ENCODE peak calls at places on chromosomes 11 and 22, in nine cellular contexts. E, L, H, I, D, B, U, V and Q are unnamed samples. For H3K4me1, the result is how much of the 10 kb centered on the place peaks cover.

GRCh38 chr11:61343792-61344745 is 11.0 kb downstream of the TKFC start:
- DNase-seq in E (peak), L (no peak), B (no peak), V (no peak), H (no peak), U (no peak), D (no peak), I (no peak), Q (no peak)

GRCh38 chr11:130212431-130212961 is 52.9 kb downstream of the ST14 start:
- DNase-seq in H (no peak), I (peak), B (no peak), U (no peak), L (no peak), V (no peak), E (no peak), D (peak), Q (no peak)

GRCh38 chr11:76038608-76039007 is 167.7 kb downstream of the WNT11 start:
- DNase-seq in I (no peak), L (no peak), H (no peak), E (no peak), B (no peak), D (no peak), U (no peak), V (no peak), Q (no peak)

GRCh38 chr22:38098410-38099249 is 11.9 kb downstream of the BAIAP2L2 start:
- DNase-seq in U (no peak), L (peak), E (no peak), V (peak), H (no peak), D (peak), I (no peak), B (no peak), Q (peak)

GRCh38 chr22:48920776-48921241 is 906.9 kb downstream of the BRD1 start:
- DNase-seq in H (no peak), B (no peak), D (peak), I (no peak), L (no peak), E (no peak), U (no peak), V (no peak), Q (no peak)

GRCh38 chr22:46569055-46569847 is 31.8 kb upstream of the CELSR1 start:
- DNase-seq in B (no peak), E (no peak), U (peak), H (no peak), L (no peak), D (no peak), V (no peak), I (no peak), Q (no peak)

GRCh38 chr22:17120281-17120680 is 879 bp downstream of the TMEM121B start:
- DNase-seq in I (peak), E (peak), U (peak), V (peak), L (peak), H (no peak), B (peak), D (peak), Q (peak)

GRCh38 chr22:49815641-49816071 is 12.0 kb downstream of the BRD1 start:
- DNase-seq in H (no peak), V (peak), L (peak), D (no peak), U (no peak), I (no peak), E (no peak), B (no peak), Q (no peak)

GRCh38 chr11:75345455-75346224 is 5.8 kb downstream of the ARRB1 start:
- DNase-seq in D (no peak), V (no peak), L (no peak), B (no peak), U (no peak), E (no peak), H (no peak), I (no peak), Q (no peak)

GRCh38 chr22:50012201-50013181 is at the start of gene IL17REL:
- DNase-seq in B (no peak), H (no peak), D (peak), I (peak), E (peak), L (no peak), V (peak), U (no peak), Q (peak)

GRCh38 chr11:125036933-125037332 is 26.2 kb upstream of the SLC37A2 start:
- DNase-seq in D (no peak), I (no peak), B (no peak), E (peak), L (peak), U (no peak), H (no peak), V (peak), Q (peak)

GRCh38 chr11:34537636-34538035 is 24.0 kb upstream of the ELF5 start:
- DNase-seq in L (no peak), E (no peak), B (no peak), I (no peak), U (no peak), H (no peak), D (no peak), V (no peak), Q (no peak)

GRCh38 chr11:8328848-8329330 is 65.2 kb upstream of the LMO1 start:
- DNase-seq in D (peak), L (peak), I (peak), U (peak), V (peak), B (peak), E (peak), H (peak), Q (peak)

GRCh38 chr22:27264184-27264583 is 537.4 kb downstream of the MN1 start:
- DNase-seq in E (no peak), I (no peak), D (no peak), U (no peak), B (no peak), V (no peak), L (no peak), H (no peak), Q (no peak)

GRCh38 chr22:27269751-27270586 is 531.6 kb downstream of the MN1 start:
- DNase-seq in B (no peak), L (peak), U (no peak), V (no peak), I (no peak), D (no peak), E (no peak), H (no peak), Q (no peak)

GRCh38 chr22:27270818-27271510 is 530.6 kb downstream of the MN1 start:
- DNase-seq in E (no peak), B (no peak), U (peak), H (no peak), V (no peak), L (peak), I (no peak), D (no peak), Q (no peak)

GRCh38 chr22:27262371-27262770 is 539.2 kb downstream of the MN1 start:
- DNase-seq in L (peak), E (no peak), B (no peak), I (no peak), U (no peak), H (no peak), V (no peak), D (no peak), Q (no peak)

DNA sequence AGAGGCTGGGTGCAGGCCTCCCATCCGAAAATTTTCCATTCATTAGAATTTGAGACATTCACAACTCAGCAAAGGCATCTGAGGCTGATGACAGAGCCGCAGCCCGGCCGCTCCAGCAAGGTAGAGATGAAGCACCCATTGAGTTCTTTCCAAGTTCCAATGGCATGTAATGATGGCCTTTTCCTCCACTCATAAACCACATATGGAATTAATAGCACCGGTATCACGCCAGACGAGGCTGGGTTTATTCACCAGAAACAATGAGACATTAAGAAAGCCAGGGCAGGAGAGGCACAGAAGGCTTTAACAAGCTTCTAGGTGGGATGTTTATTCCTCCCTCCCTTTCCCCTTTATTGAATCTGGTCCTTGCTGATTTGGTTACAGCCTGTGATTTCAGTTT is 534.4 kb downstream of the MN1 start:
- DNase-seq in E (no peak), V (no peak), B (no peak), H (no peak), L (peak), D (no peak), U (no peak), I (peak), Q (peak)
- H3K4me1 ChIP-seq in E (under half), V (under half), B (under half), H (under half), L (under half), D (under half), U (under half), I (under half), Q (under half)

DNA sequence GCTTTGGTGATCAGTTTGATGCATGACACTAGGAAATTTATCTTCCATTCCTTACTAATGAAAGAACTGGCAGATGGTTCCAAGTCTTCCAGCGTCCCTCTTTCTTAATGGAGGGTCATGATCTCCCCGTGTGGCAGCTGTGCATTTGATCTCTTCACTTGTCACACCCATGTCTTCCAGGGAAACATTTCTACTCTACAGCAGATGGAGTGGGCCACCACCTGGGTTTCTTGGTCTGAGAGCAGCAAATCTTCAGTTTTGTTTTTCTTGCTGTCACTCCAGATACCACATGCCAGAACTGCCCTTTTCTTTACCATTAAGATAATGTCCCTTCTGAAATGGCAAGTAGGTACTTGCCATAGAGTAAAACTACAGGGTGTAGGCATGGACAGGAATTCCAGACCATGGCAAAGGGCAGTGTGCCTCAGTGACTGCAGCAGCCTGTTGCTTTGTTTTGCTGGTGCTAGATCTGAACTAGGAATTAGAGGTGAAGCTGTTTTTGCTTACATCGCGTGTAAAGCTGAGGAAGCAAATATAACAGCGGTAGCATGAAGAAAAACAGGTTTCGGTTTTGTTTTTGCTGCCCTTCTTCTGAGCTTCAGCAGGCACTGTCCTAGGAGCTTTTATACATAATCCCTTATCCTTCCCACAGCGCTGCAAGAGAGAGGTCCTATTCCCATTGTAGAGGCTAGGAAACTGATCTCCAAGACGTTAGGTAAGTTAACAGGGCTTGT is 20.7 kb upstream of the C11orf96 start:
- DNase-seq in D (no peak), V (no peak), B (no peak), E (no peak), I (no peak), U (no peak), L (no peak), H (no peak), Q (no peak)
- H3K9ac ChIP-seq in D (no peak), V (no peak), B (no peak), E (no peak), I (no peak), U (no peak), L (no peak), H (no peak), Q (no peak)

GRCh38 chr22:27100323-27100722 is 442.9 kb downstream of the MIAT start:
- DNase-seq in I (no peak), V (no peak), B (no peak), U (no peak), D (no peak), H (no peak), L (no peak), E (no peak), Q (no peak)
- H3K4me2 ChIP-seq in I (no peak), V (no peak), B (peak), U (peak), D (no peak), H (no peak), L (no peak), E (no peak), Q (peak)

GRCh38 chr11:73387594-73388021 is 11.4 kb downstream of the RELT start:
- DNase-seq in I (no peak), B (no peak), L (no peak), D (no peak), E (no peak), U (peak), V (no peak), H (no peak), Q (no peak)
- H3K4me1 ChIP-seq in I (under half), B (under half), L (under half), D (under half), E (half or more), U (under half), V (under half), H (under half), Q (under half)

DNA sequence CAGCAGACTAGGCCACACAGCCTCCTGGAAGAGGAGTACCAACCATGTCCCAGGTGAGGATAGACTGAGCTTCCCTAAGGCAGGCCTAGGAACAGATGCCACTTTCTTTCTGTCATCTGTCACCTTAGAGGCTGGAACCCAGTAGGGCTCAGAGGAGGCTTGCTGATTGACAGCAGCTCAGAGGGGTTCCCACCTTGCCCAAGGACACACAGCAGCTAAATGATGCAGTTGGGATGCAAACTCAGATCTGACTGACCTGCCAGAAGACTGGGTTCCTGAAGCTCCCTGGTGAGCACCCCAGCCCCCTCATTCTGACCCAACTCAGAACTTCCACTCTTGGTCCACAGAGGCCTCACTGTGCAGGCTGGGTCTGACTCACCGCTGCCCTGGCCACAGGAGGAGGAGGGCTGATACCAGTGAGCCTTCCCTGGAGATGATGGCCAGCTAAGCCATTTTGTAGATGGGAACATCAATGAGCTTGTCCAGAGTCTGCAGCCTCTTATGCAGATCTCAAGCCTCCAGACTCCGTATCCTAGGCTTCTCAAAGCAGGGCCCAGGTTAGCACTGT is 14.0 kb downstream of the CAPN5 start:
- DNase-seq in B (no peak), H (no peak), V (peak), E (no peak), U (no peak), D (no peak), L (peak), I (no peak), Q (peak)
- H3K9ac ChIP-seq in B (no peak), H (no peak), V (no peak), E (no peak), U (no peak), D (no peak), L (no peak), I (no peak), Q (no peak)